ENCODE peak calls at places on chromosomes 5 and 9, in seven cellular contexts. S is neuronal stem cell; M is HTR-8/SVneo; B is HEK293T; J is C1 segment of cervical spinal cord; X is stimulated activated CD8-positive, alpha-beta memory T cell treated with anti-CD3 and anti-CD28 coated beads, Interleukin-15, amount 100 ng/mL, for 48 hours; P is astrocyte. N is an unnamed sample.

GRCh38 chr5:13957032-13957645 is 12.7 kb upstream of the DNAH5 start:
- DNase-seq in J (no peak), B (peak), P (peak), S (peak), X (no peak), M (peak), N (peak)

GRCh38 chr9:120873512-120873911 is 3.5 kb downstream of the PHF19 start:
- DNase-seq in M (no peak), J (no peak), S (no peak), P (peak), X (no peak), B (no peak), N (no peak)

GRCh38 chr5:33080287-33080686 is 360.5 kb upstream of the TARS1 start:
- DNase-seq in M (no peak), P (no peak), B (no peak), S (no peak), X (no peak), J (no peak), N (no peak)

GRCh38 chr5:89071101-89071940 is 188.3 kb upstream of the MEF2C start:
- DNase-seq in J (no peak), M (no peak), P (peak), B (no peak), S (no peak), X (no peak), N (no peak)

GRCh38 chr5:180136661-180137381 is 65.3 kb upstream of the RNF130 start:
- DNase-seq in B (no peak), X (no peak), P (no peak), M (no peak), J (no peak), S (no peak), N (no peak)

GRCh38 chr5:122937914-122938313 is 92.5 kb downstream of the SNX24 start:
- DNase-seq in M (no peak), S (no peak), P (no peak), B (no peak), X (no peak), J (no peak), N (no peak)

GRCh38 chr5:15734058-15734457 is 234.1 kb downstream of the FBXL7 start:
- DNase-seq in M (no peak), J (no peak), X (no peak), B (no peak), P (no peak), S (no peak), N (no peak)

GRCh38 chr5:141155540-141156374 is 5.9 kb downstream of the PCDHB6 start:
- DNase-seq in M (no peak), X (no peak), B (no peak), P (no peak), J (no peak), S (no peak), N (peak)

GRCh38 chr5:174970502-174970901 is 246.1 kb downstream of the MSX2 start:
- DNase-seq in B (no peak), J (no peak), M (no peak), S (no peak), P (no peak), X (no peak), N (no peak)

GRCh38 chr5:139877129-139877597 is 81.6 kb downstream of the PSD2 start:
- DNase-seq in S (no peak), X (no peak), J (no peak), P (no peak), B (no peak), M (no peak), N (no peak)

GRCh38 chr9:20823051-20823450 is 139.0 kb downstream of the FOCAD start:
- DNase-seq in B (no peak), M (no peak), S (no peak), X (no peak), P (peak), J (no peak), N (no peak)

GRCh38 chr5:10111575-10111974 is 138.1 kb downstream of the ATPSCKMT start:
- DNase-seq in J (no peak), B (peak), S (peak), P (peak), X (no peak), M (peak), N (peak)

GRCh38 chr5:114122852-114123251 is 239.0 kb upstream of the KCNN2 start:
- DNase-seq in B (no peak), P (no peak), J (no peak), S (no peak), X (no peak), M (no peak), N (no peak)

GRCh38 chr9:99127372-99128132 is 22.6 kb downstream of the TGFBR1 start:
- DNase-seq in B (no peak), X (no peak), S (no peak), P (peak), J (no peak), M (no peak), N (no peak)

GRCh38 chr9:76441551-76442322 is 17.2 kb upstream of the GCNT1 start:
- DNase-seq in B (no peak), J (no peak), P (peak), M (no peak), S (no peak), X (peak), N (no peak)

GRCh38 chr9:92609142-92609500 is 60.8 kb downstream of the IPPK start:
- DNase-seq in M (no peak), B (no peak), P (peak), S (peak), X (no peak), J (no peak), N (peak)

GRCh38 chr9:137488330-137488653 is 29.2 kb upstream of the NSMF start:
- DNase-seq in X (no peak), M (no peak), B (no peak), J (no peak), P (no peak), S (no peak), N (peak)

GRCh38 chr9:122261469-122261881 is 3.2 kb downstream of the RBM18 start:
- DNase-seq in M (no peak), J (no peak), S (no peak), P (peak), X (no peak), B (no peak), N (no peak)

GRCh38 chr5:127856310-127856709 is 153.1 kb downstream of the CCDC192 start:
- DNase-seq in M (no peak), B (no peak), J (no peak), P (no peak), X (no peak), S (no peak), N (no peak)

GRCh38 chr5:159156839-159157238 is 52.5 kb downstream of the RNF145 start:
- DNase-seq in X (no peak), B (peak), M (peak), J (no peak), P (peak), S (peak), N (peak)

GRCh38 chr5:41856644-41857491 is 13.4 kb downstream of the OXCT1 start:
- DNase-seq in S (peak), B (peak), M (peak), J (no peak), P (peak), X (no peak), N (peak)

GRCh38 chr5:107484261-107484660 is 186.5 kb downstream of the EFNA5 start:
- DNase-seq in P (no peak), X (no peak), M (no peak), J (no peak), B (no peak), S (no peak), N (no peak)

GRCh38 chr9:129828969-129829368 is 5.0 kb upstream of the TOR1A start:
- DNase-seq in J (no peak), P (no peak), B (no peak), X (no peak), S (no peak), M (no peak), N (no peak)

GRCh38 chr9:750264-750967 is 91.1 kb upstream of the DMRT1 start:
- DNase-seq in X (no peak), B (no peak), J (no peak), M (no peak), S (no peak), P (no peak), N (peak)

GRCh38 chr5:149924481-149924880 is 20.1 kb downstream of the PDE6A start:
- DNase-seq in P (no peak), X (no peak), J (no peak), M (no peak), S (no peak), B (no peak), N (no peak)

GRCh38 chr9:82882133-82882532 is 180.8 kb downstream of the RASEF start:
- DNase-seq in J (no peak), P (peak), X (no peak), M (no peak), B (no peak), S (no peak), N (no peak)

GRCh38 chr5:149802008-149802407 is 71.9 kb downstream of the PPARGC1B start:
- DNase-seq in P (no peak), S (no peak), J (no peak), B (no peak), X (no peak), M (no peak), N (no peak)

GRCh38 chr5:66247176-66247960 is 103.3 kb downstream of the SREK1 start:
- DNase-seq in X (no peak), M (peak), B (no peak), P (peak), J (no peak), S (no peak), N (no peak)

GRCh38 chr5:14210729-14211128 is 67.6 kb downstream of the TRIO start:
- DNase-seq in M (no peak), B (no peak), S (no peak), P (no peak), X (no peak), J (no peak), N (no peak)

GRCh38 chr5:34905564-34905963 is 9.7 kb downstream of the RAD1 start:
- DNase-seq in X (no peak), J (no peak), P (no peak), S (no peak), M (no peak), B (no peak), N (no peak)

GRCh38 chr5:11046160-11046559 is 285.1 kb upstream of the DAP start:
- DNase-seq in B (no peak), X (no peak), M (no peak), J (no peak), P (no peak), S (no peak), N (no peak)

GRCh38 chr5:178416206-178416882 is 173.8 kb downstream of the COL23A1 start:
- DNase-seq in J (no peak), S (no peak), P (no peak), B (no peak), X (no peak), M (no peak), N (no peak)

GRCh38 chr5:74432240-74432639 is 208.3 kb downstream of the ENC1 start:
- DNase-seq in J (no peak), X (no peak), P (no peak), S (no peak), M (no peak), B (no peak), N (peak)

GRCh38 chr9:95017062-95017461 is 290.6 kb downstream of the AOPEP start:
- DNase-seq in J (no peak), M (no peak), B (no peak), S (no peak), P (no peak), X (no peak), N (no peak)

GRCh38 chr5:1155191-1156032 is 43.5 kb upstream of the SLC12A7 start:
- DNase-seq in M (no peak), S (no peak), J (no peak), X (no peak), P (no peak), B (no peak), N (no peak)

GRCh38 chr5:174145821-174146220 is 100.3 kb downstream of the NSG2 start:
- DNase-seq in B (no peak), P (peak), J (no peak), X (peak), M (no peak), S (peak), N (peak)

GRCh38 chr5:128197911-128198522 is 114.5 kb downstream of the SLC12A2 start:
- DNase-seq in S (no peak), P (no peak), M (no peak), J (no peak), X (no peak), B (no peak), N (no peak)

GRCh38 chr9:129604056-129604765 is 16.7 kb downstream of the C9orf50 start:
- DNase-seq in P (no peak), M (no peak), J (no peak), B (no peak), S (no peak), X (no peak), N (no peak)

N was measured in cerebellar cortex.